ENCODE peak calls at places on chromosomes 12 and 14, in seven cellular contexts. F, A, P, O, K, R and X are unnamed samples.

GRCh38 chr12:60191676-60192359 is 596.0 kb downstream of the SLC16A7 start:
- DNase-seq in O (peak; percentile 39), K (no peak), R (no peak), F (no peak), A (no peak), P (no peak), X (no peak)

GRCh38 chr14:98580131-98580678 is 691.8 kb downstream of the BCL11B start:
- DNase-seq in F (no peak), A (no peak), K (no peak), P (no peak), O (peak; percentile 39), R (no peak), X (no peak)

GRCh38 chr14:51442513-51443175 is 202.6 kb downstream of the TMX1 start:
- DNase-seq in K (no peak), P (no peak), O (peak; percentile 94), R (peak; percentile 91), F (no peak), A (no peak), X (no peak)

GRCh38 chr14:33532581-33532980 is 418.3 kb downstream of the EGLN3 start:
- DNase-seq in R (no peak), P (no peak), F (no peak), A (no peak), K (no peak), O (no peak), X (no peak)

GRCh38 chr14:65958664-65959562 is 527.3 kb upstream of the CCDC196 start:
- DNase-seq in P (no peak), F (no peak), R (no peak), O (no peak), A (no peak), K (no peak), X (no peak)

GRCh38 chr12:93978553-93978952 is 169.8 kb upstream of the PLXNC1 start:
- DNase-seq in P (no peak), K (peak; percentile 42), R (no peak), A (no peak), O (peak; percentile 70), F (no peak), X (no peak)

GRCh38 chr12:52644078-52644415 is 8.0 kb downstream of the KRT2 start:
- DNase-seq in A (peak; percentile 45), O (no peak), P (no peak), K (no peak), F (no peak), R (no peak), X (no peak)

GRCh38 chr12:52910248-52910883 is 5.5 kb upstream of the KRT8 start:
- DNase-seq in O (no peak), A (no peak), K (no peak), F (no peak), R (no peak), P (no peak), X (no peak)

GRCh38 chr14:66379116-66379515 is 107.1 kb upstream of the CCDC196 start:
- DNase-seq in O (peak; percentile 94), R (no peak), K (no peak), A (no peak), P (peak; percentile 23), F (no peak), X (no peak)

GRCh38 chr12:91937033-91937432 is 208.6 kb downstream of the BTG1 start:
- DNase-seq in R (no peak), O (no peak), P (no peak), A (no peak), F (no peak), K (no peak), X (no peak)

GRCh38 chr12:71970031-71970430 is 31.4 kb downstream of the TPH2 start:
- DNase-seq in P (no peak), A (no peak), O (no peak), R (no peak), F (no peak), K (no peak), X (no peak)

GRCh38 chr12:107622005-107622404 is 63.6 kb upstream of the PWP1 start:
- DNase-seq in K (no peak), R (no peak), P (no peak), O (no peak), F (no peak), A (no peak), X (no peak)

GRCh38 chr12:24752763-24753462 is 196.0 kb downstream of the BCAT1 start:
- DNase-seq in R (no peak), P (no peak), A (no peak), F (no peak), O (no peak), K (no peak), X (no peak)

GRCh38 chr12:9906888-9907287 is 25.3 kb downstream of the CLEC2A start:
- DNase-seq in O (peak; percentile 8), K (no peak), R (no peak), P (no peak), F (peak; percentile 9), A (peak; percentile 67), X (no peak)

GRCh38 chr14:39731912-39732311 is 299.7 kb upstream of the FBXO33 start:
- DNase-seq in K (no peak), P (no peak), R (no peak), O (no peak), A (no peak), F (no peak), X (no peak)

GRCh38 chr14:96925422-96925821 is 128.2 kb downstream of the VRK1 start:
- DNase-seq in P (no peak), O (no peak), R (no peak), K (no peak), A (no peak), F (no peak), X (no peak)

GRCh38 chr12:109053382-109054123 is 1.2 kb downstream of the USP30 start:
- DNase-seq in O (peak; percentile 4), P (no peak), A (peak; percentile 50), R (no peak), K (no peak), F (no peak), X (no peak)

GRCh38 chr12:95554532-95555071 is 3.3 kb upstream of the USP44 start:
- DNase-seq in F (no peak), O (no peak), A (no peak), R (no peak), K (no peak), P (no peak), X (no peak)

GRCh38 chr12:93235881-93236280 is 141.8 kb upstream of the NUDT4 start:
- DNase-seq in O (no peak), K (no peak), P (no peak), A (no peak), R (no peak), F (no peak), X (no peak)

GRCh38 chr12:114134922-114135321 is 168.8 kb upstream of the RBM19 start:
- DNase-seq in F (no peak), P (no peak), R (no peak), A (no peak), K (no peak), O (no peak), X (no peak)

GRCh38 chr12:70185301-70185700 is 57.9 kb upstream of the CNOT2 start:
- DNase-seq in F (no peak), R (no peak), A (no peak), K (no peak), P (no peak), O (peak; percentile 60), X (no peak)

GRCh38 chr14:56796259-56796658 is 14.0 kb downstream of the OTX2 start:
- DNase-seq in K (no peak), O (no peak), A (no peak), R (no peak), P (no peak), F (no peak), X (no peak)

GRCh38 chr12:62957233-62957953 is 22.4 kb upstream of the PPM1H start:
- DNase-seq in F (no peak), K (no peak), R (no peak), A (no peak), O (no peak), P (no peak), X (no peak)

GRCh38 chr14:75123991-75124390 is 2.9 kb downstream of the NEK9 start:
- DNase-seq in F (peak; percentile 19), K (no peak), R (no peak), P (no peak), O (peak; percentile 76), A (no peak), X (no peak)

GRCh38 chr12:83710851-83711250 is 1024.1 kb downstream of the TMTC2 start:
- DNase-seq in A (no peak), K (no peak), O (no peak), P (no peak), R (no peak), F (no peak), X (no peak)
- H3K9me3 ChIP-seq in A (no peaks in the 10 kb centered on the region), K (no peaks in the 10 kb centered on the region), O (no peaks in the 10 kb centered on the region), P (peaks cover 14% of the 10 kb centered on the region), R (peaks cover 11% of the 10 kb centered on the region), F (no peaks in the 10 kb centered on the region), X (no peaks in the 10 kb centered on the region)

GRCh38 chr14:29569194-29569593 is 358.5 kb downstream of the PRKD1 start:
- DNase-seq in K (no peak), A (no peak), F (no peak), O (no peak), R (no peak), P (no peak), X (no peak)
- H3K9me3 ChIP-seq in K (no peaks in the 10 kb centered on the region), A (no peaks in the 10 kb centered on the region), F (peaks cover 4% of the 10 kb centered on the region), O (peaks cover 3% of the 10 kb centered on the region), R (no peaks in the 10 kb centered on the region), P (no peaks in the 10 kb centered on the region), X (no peaks in the 10 kb centered on the region)

DNA sequence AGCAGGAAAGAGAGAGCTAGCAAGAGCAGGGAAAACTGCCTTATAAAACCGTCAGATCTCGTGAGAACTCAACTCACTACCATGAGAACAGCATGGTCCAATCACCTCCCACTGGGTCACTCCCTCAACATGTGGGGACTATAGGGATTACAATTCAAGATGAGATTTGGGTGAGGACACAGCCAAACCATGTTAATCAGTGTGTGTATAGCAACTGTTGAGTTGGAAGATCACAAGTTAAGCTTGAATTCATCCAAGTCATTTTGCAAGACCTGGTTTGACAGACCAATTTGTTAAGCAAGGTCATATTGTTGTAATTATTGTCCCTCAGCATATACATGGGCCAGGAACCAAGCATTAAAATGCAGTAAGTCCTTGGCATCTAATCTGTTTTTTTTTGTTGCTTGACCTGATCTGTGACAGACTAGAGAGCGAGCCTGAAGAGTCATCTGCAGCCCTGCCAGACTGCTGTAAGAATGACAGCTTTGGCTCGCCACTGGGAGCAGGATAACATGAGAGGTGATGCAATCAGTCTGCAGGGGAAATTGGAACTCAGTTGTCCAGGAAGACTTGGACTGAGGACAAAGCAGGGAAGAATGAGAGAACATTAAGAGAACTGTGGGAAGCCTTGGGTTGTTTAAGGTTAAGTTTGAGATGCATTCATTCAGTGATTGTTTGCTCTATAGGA is 297.6 kb upstream of the SEL1L start:
- DNase-seq in A (no peak), O (no peak), K (peak; percentile 46), P (peak; percentile 16), R (no peak), F (no peak), X (no peak)
- H3K9me3 ChIP-seq in A (peaks cover 3% of the 10 kb centered on the region), O (peaks cover 2% of the 10 kb centered on the region), K (no peaks in the 10 kb centered on the region), P (peaks cover 4% of the 10 kb centered on the region), R (peaks cover 22% of the 10 kb centered on the region), F (no peaks in the 10 kb centered on the region), X (no peaks in the 10 kb centered on the region)

DNA sequence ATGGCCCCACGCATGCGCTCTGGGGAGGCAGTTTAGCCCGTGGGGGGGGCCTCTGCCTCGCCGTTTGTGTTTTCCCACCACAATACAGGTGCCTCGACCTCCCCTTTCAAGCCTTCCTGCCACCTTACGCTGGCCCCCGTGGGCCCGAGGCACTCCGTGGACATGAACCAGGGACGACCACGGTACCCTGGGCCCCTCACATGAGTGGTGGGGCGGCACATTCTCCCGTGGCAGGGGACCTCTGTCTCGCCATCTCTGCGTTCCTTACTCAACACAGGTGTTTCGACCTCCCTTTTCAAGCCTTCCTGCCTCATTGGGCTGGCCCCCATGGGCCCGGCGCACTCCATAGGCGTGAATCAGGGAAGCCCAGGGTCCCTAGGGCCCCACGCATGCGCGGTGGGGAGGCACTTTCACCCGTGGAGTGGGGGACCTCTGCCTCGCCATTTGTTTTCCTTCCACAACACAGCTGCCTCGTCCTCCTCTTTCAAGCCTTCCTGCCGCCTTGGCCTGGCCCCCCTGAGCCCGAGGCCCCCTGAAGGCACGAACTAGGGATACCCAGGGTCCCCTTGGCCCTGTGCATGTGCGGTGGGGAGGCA is 339.5 kb downstream of the ALG10 start:
- DNase-seq in R (no peak), O (no peak), F (no peak), A (no peak), K (no peak), P (no peak), X (no peak)
- H3K9me3 ChIP-seq in R (peaks cover 100% of the 10 kb centered on the region), O (peaks cover 52% of the 10 kb centered on the region), F (peaks cover 33% of the 10 kb centered on the region), A (no peaks in the 10 kb centered on the region), K (no peaks in the 10 kb centered on the region), P (peaks cover under 1% of the 10 kb centered on the region), X (no peaks in the 10 kb centered on the region)